ENCODE peak calls at places on chromosome 5, in nine cellular contexts. W is NCI-H1417 treated with DMSO at 0.1 percent for 48 hours; L is PC-9; R is stimulated activated CD8-positive, alpha-beta memory T cell treated with anti-CD3 and anti-CD28 coated beads, Interleukin-7, amount 100 ng/mL, for 1 hour; K is M059J; N is omental fat pad; U is HFFc6; J is retina; V is activated CD4-positive, alpha-beta T cell treated with anti-CD3 and anti-CD28 coated beads for 24 hours. Z is an unnamed sample.
A peak's percentile ranks its signal among the peaks of the same experiment; 100 is the strongest.

GRCh38 chr5:141496038-141496437 is 7.2 kb downstream of the PCDHGC5 start:
- DNase-seq in V (no peak), J (peak; percentile 39), U (no peak), K (no peak), L (no peak), R (no peak), N (no peak), W (no peak), Z (no peak)

GRCh38 chr5:15021286-15022046 is 149.9 kb upstream of the ANKH start:
- DNase-seq in K (peak; percentile 81), N (no peak), U (peak; percentile 87), W (no peak), J (peak; percentile 45), R (no peak), V (no peak), L (no peak), Z (peak; percentile 19)

GRCh38 chr5:59123595-59124561 is 541.0 kb downstream of the RAB3C start:
- DNase-seq in V (no peak), N (no peak), U (no peak), J (no peak), W (no peak), L (no peak), R (no peak), K (no peak), Z (no peak)

GRCh38 chr5:83450840-83451239 is 20.7 kb upstream of the VCAN start:
- DNase-seq in K (no peak), V (no peak), U (no peak), L (no peak), N (no peak), R (no peak), W (no peak), J (no peak), Z (peak; percentile 69)

GRCh38 chr5:134846641-134846960 is 833 bp downstream of the C5orf24 start:
- DNase-seq in U (no peak), N (no peak), J (no peak), R (no peak), W (no peak), K (peak; percentile 34), V (peak; percentile 18), L (no peak), Z (peak; percentile 55)

GRCh38 chr5:92086059-92086811 is 703.1 kb upstream of the ARRDC3 start:
- DNase-seq in N (no peak), J (no peak), W (no peak), R (no peak), L (no peak), U (no peak), V (no peak), K (no peak), Z (no peak)

GRCh38 chr5:1133510-1134255 is 21.8 kb upstream of the SLC12A7 start:
- DNase-seq in K (no peak), R (no peak), W (no peak), U (no peak), N (no peak), J (no peak), L (no peak), V (no peak), Z (no peak)

GRCh38 chr5:77379558-77380061 is 112.5 kb downstream of the WDR41 start:
- DNase-seq in L (no peak), U (no peak), N (no peak), W (no peak), K (no peak), J (no peak), R (no peak), V (peak; percentile 35), Z (no peak)

GRCh38 chr5:169121631-169122420 is 179.1 kb downstream of the SLIT3 start:
- DNase-seq in W (no peak), K (peak; percentile 76), L (no peak), U (peak; percentile 64), N (no peak), J (no peak), R (no peak), V (no peak), Z (no peak)

GRCh38 chr5:154356256-154356655 is 89.5 kb upstream of the SAP30L start:
- DNase-seq in K (peak; percentile 29), L (peak; percentile 44), V (no peak), N (no peak), U (peak; percentile 49), J (no peak), R (no peak), W (no peak), Z (peak; percentile 26)

Z was measured in kidney tubule cell.